ENCODE peak calls at places on chromosomes 13 and 19, in five cellular contexts. Q is IMR-90, D is fibroblast of lung, J is astrocyte, P is neural progenitor cell. L is an unnamed sample.

GRCh38 chr13:110636701-110637201 is 21.4 kb downstream of the NAXD start:
- DNase-seq in Q (no peak), D (no peak), J (no peak), P (no peak), L (no peak)

GRCh38 chr13:40615619-40616018 is 50.8 kb downstream of the FOXO1 start:
- DNase-seq in Q (no peak), D (no peak), J (no peak), P (no peak), L (no peak)

GRCh38 chr13:109569938-109570711 is 216.3 kb downstream of the IRS2 start:
- DNase-seq in Q (no peak), D (no peak), J (no peak), P (no peak), L (no peak)

GRCh38 chr19:18377026-18377425 is 8.9 kb upstream of the GDF15 start:
- DNase-seq in Q (no peak), D (no peak), J (no peak), P (no peak), L (no peak)

GRCh38 chr19:49585023-49585422 is 3.9 kb downstream of the PRRG2 start:
- DNase-seq in Q (no peak), D (no peak), J (no peak), P (peak), L (no peak)

GRCh38 chr19:940591-941291 is 14.9 kb downstream of the ARID3A start:
- DNase-seq in Q (peak), D (peak), J (peak), P (no peak), L (peak)

GRCh38 chr13:50365300-50365682 is 350.0 kb downstream of the KCNRG start:
- DNase-seq in Q (no peak), D (no peak), J (no peak), P (no peak), L (no peak)

GRCh38 chr13:67223024-67223423 is 7.1 kb downstream of the PCDH9 start:
- DNase-seq in Q (peak), D (peak), J (peak), P (no peak), L (no peak)

GRCh38 chr13:48578516-48579166 is 45.8 kb upstream of the RCBTB2 start:
- DNase-seq in Q (no peak), D (no peak), J (no peak), P (no peak), L (no peak)

GRCh38 chr13:51814825-51815650 is 11.1 kb upstream of the DHRS12 start:
- DNase-seq in Q (peak), D (peak), J (no peak), P (peak), L (no peak)

GRCh38 chr19:28466107-28467045 is 746.6 kb downstream of the UQCRFS1 start:
- DNase-seq in Q (peak), D (peak), J (peak), P (peak), L (no peak)

GRCh38 chr13:39451860-39452301 is 151.1 kb downstream of the LHFPL6 start:
- DNase-seq in Q (peak), D (peak), J (peak), P (no peak), L (no peak)

GRCh38 chr19:42544146-42544545 is 15.9 kb upstream of the CEACAM1 start:
- DNase-seq in Q (no peak), D (no peak), J (no peak), P (no peak), L (no peak)
- TF ChIP-seq CTCF in Q (no peak), D (no peak), J (no peak), P (no peak), L (no peak)

GRCh38 chr19:34838753-34839431 is 65.9 kb upstream of the ZNF599 start:
- DNase-seq in Q (no peak), D (no peak), J (no peak), P (peak), L (no peak)
- H3K4me3 ChIP-seq in Q (no peak), D (no peak), J (no peak), P (peak), L (peak)

GRCh38 chr13:111945086-111945485 is 121.9 kb upstream of the SOX1 start:
- DNase-seq in Q (no peak), D (no peak), J (no peak), P (no peak), L (no peak)

GRCh38 chr13:111941845-111942447 is 125.0 kb upstream of the SOX1 start:
- DNase-seq in Q (no peak), D (no peak), J (no peak), P (no peak), L (no peak)

GRCh38 chr13:111944171-111944583 is 122.8 kb upstream of the SOX1 start:
- DNase-seq in Q (no peak), D (no peak), J (no peak), P (no peak), L (no peak)

GRCh38 chr13:111940892-111941291 is 126.1 kb upstream of the SOX1 start:
- DNase-seq in Q (no peak), D (no peak), J (no peak), P (no peak), L (no peak)

DNA sequence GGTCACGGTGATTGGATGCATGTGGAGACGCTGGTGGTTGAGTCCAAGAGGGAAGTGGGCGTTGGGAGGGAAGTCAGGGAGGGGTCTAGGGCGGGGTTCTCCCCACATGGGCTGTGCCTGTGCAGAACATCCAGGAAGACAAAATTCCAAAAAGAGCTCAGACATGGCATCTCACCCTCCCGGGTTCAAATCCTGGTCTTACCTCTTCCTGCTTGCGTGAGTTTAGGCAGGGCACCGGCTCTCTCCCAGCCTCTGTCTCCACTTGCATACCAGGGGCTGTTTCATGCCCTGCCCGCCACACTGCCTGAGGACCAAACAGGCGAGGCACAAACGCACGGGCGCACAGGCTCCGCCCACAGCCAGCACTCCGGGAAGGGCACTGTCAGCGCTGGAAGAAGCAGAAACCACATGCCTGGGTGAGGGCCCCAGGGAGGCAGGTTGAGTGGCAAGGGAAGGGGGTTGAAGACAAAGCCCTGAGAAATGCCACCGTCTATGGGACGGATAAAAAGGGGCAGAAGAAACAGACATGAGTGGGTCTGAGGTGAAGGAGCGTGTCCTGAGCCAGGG is 123.6 kb upstream of the SOX1 start:
- DNase-seq in Q (no peak), D (no peak), J (no peak), P (no peak), L (no peak)
- H3K9ac ChIP-seq in Q (no peak), D (no peak), J (no peak), P (no peak), L (no peak)

GRCh38 chr19:3852614-3853254 is 16.1 kb downstream of the ZFR2 start:
- DNase-seq in Q (peak), D (peak), J (peak), P (no peak), L (no peak)
- TF ChIP-seq CTCF in Q (peak), D (peak), J (no peak), P (no peak), L (no peak)

DNA sequence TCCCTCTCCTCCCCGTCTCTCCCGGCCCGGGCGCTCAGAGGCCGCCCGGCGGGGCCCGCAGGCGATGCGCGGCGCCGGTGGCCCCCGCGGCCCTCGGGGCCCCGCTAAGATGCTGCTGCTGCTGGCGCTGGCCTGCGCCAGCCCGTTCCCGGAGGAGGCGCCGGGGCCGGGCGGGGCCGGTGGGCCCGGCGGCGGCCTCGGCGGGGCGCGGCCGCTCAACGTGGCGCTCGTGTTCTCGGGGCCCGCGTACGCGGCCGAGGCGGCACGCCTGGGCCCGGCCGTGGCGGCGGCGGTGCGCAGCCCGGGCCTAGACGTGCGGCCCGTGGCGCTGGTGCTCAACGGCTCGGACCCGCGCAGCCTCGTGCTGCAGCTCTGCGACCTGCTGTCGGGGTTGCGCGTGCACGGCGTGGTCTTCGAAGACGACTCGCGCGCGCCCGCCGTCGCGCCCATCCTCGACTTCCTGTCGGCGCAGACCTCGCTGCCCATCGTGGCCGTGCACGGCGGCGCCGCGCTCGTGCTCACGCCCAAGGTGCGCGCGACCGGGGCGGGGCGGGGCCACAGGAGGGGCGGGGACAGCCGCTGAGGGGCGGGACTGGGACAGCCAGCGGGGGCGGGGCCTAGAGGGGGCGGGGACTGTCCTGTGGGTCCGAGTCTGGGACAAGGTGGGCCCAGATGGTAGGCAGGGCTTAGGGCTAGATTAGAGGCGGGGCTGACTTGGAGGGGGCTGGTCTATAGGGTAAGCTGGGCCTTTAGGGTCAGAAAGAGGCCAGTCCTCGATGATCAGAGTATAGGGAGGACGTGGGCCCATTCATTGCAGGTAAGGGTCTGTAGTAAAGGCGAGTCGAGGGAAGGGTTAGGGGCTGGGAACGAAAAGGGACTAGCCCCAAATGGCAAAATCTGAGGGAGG is 5.1 kb downstream of the GRIN2D start:
- DNase-seq in Q (peak), D (peak), J (peak), P (peak), L (peak)
- H3K4me3 ChIP-seq in Q (peak), D (no peak), J (peak), P (peak), L (peak)

GRCh38 chr19:4277051-4277700 is 1.9 kb upstream of the SHD start:
- DNase-seq in Q (no peak), D (no peak), J (no peak), P (no peak), L (no peak)

GRCh38 chr19:4279530-4280422 is 710 bp downstream of the SHD start:
- DNase-seq in Q (no peak), D (no peak), J (no peak), P (peak), L (no peak)

GRCh38 chr19:4278010-4278409 is 1.1 kb upstream of the SHD start:
- DNase-seq in Q (no peak), D (no peak), J (no peak), P (no peak), L (no peak)

GRCh38 chr19:4278926-4279529 is at the start of gene SHD:
- DNase-seq in Q (no peak), D (no peak), J (no peak), P (peak), L (no peak)

GRCh38 chr19:4278460-4278901 is 585 bp upstream of the SHD start:
- DNase-seq in Q (no peak), D (no peak), J (no peak), P (peak), L (no peak)
- H3K9ac ChIP-seq in Q (no peak), D (no peak), J (no peak), P (no peak), L (no peak)

DNA sequence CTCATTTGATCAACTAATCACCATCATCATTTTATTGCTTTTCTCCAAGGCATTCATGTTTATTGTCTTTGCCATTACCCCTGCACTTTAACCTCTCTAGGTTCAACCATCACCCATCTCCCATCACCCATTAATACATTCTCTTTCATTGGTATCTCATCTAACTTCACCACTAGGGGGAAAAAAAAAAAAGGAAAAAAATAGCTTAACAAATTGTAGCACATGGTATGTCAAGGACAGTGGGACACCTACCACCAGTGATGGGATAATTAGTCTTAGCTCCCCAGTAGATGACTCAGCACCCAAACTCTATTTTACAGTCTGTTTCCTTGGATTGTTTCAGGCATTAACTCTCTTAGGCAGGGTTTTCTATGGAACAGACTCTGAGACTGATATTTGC is 1770.2 kb upstream of the MIR17HG start:
- DNase-seq in Q (no peak), D (no peak), J (no peak), P (no peak), L (no peak)
- TF ChIP-seq CTCF in Q (no peak), D (no peak), J (no peak), P (peak), L (no peak)